ENCODE peak calls at places on chromosomes 16 and 17, in nine cellular contexts. F, O, R, W, I, P, D, A and E are unnamed samples.
A peak's percentile ranks its signal among the peaks of the same experiment; 100 is the strongest.

GRCh38 chr16:48997081-48997615 is 284.5 kb downstream of the CBLN1 start:
- DNase-seq in F (no peak), O (no peak), R (no peak), W (no peak), I (no peak), P (no peak), D (no peak), A (no peak), E (no peak)

GRCh38 chr17:8838551-8839095 is 28.9 kb downstream of the PIK3R6 start:
- DNase-seq in F (no peak), O (peak; percentile 26), R (no peak), W (no peak), I (no peak), P (no peak), D (no peak), A (peak; percentile 27), E (no peak)

GRCh38 chr16:56363781-56364565 is 61.4 kb downstream of the AMFR start:
- DNase-seq in F (no peak), O (no peak), R (no peak), W (no peak), I (no peak), P (no peak), D (no peak), A (no peak), E (no peak)

GRCh38 chr17:29855686-29856085 is 74.3 kb downstream of the SSH2 start:
- DNase-seq in F (no peak), O (no peak), R (no peak), W (no peak), I (no peak), P (no peak), D (no peak), A (no peak), E (no peak)

GRCh38 chr16:19601083-19601976 is 45.8 kb downstream of the VPS35L start:
- DNase-seq in F (peak; percentile 47), O (no peak), R (no peak), W (no peak), I (no peak), P (no peak), D (no peak), A (no peak), E (no peak)

GRCh38 chr17:28551421-28552186 is 820 bp downstream of the UNC119 start:
- DNase-seq in F (no peak), O (no peak), R (no peak), W (no peak), I (no peak), P (no peak), D (no peak), A (no peak), E (no peak)

GRCh38 chr17:31657876-31658275 is 201.2 kb downstream of the COPRS start:
- DNase-seq in F (no peak), O (no peak), R (no peak), W (no peak), I (no peak), P (no peak), D (no peak), A (no peak), E (no peak)

GRCh38 chr17:4708436-4708835 is 2.0 kb upstream of the ARRB2 start:
- DNase-seq in F (peak; percentile 49), O (no peak), R (peak; percentile 49), W (no peak), I (no peak), P (no peak), D (no peak), A (no peak), E (no peak)

GRCh38 chr16:8713635-8714097 is 39.2 kb downstream of the ABAT start:
- DNase-seq in F (no peak), O (no peak), R (no peak), W (no peak), I (no peak), P (no peak), D (no peak), A (no peak), E (no peak)

GRCh38 chr16:31250782-31251384 is 8.9 kb upstream of the ITGAM start:
- DNase-seq in F (no peak), O (no peak), R (no peak), W (no peak), I (no peak), P (no peak), D (no peak), A (no peak), E (no peak)

GRCh38 chr16:86899757-86900156 is 321.4 kb downstream of the FOXL1 start:
- DNase-seq in F (peak; percentile 86), O (no peak), R (no peak), W (no peak), I (no peak), P (no peak), D (no peak), A (no peak), E (no peak)

GRCh38 chr17:73498176-73498575 is 146.1 kb downstream of the SDK2 start:
- DNase-seq in F (no peak), O (no peak), R (no peak), W (peak; percentile 77), I (no peak), P (no peak), D (no peak), A (no peak), E (no peak)

GRCh38 chr16:85569615-85570212 is 43.4 kb upstream of the GSE1 start:
- DNase-seq in F (peak; percentile 29), O (peak; percentile 77), R (peak; percentile 53), W (peak; percentile 39), I (no peak), P (no peak), D (no peak), A (no peak), E (no peak)

GRCh38 chr16:4021070-4021779 is 95.0 kb downstream of the ADCY9 start:
- DNase-seq in F (peak; percentile 69), O (peak; percentile 86), R (peak; percentile 83), W (peak; percentile 75), I (peak; percentile 92), P (no peak), D (peak; percentile 93), A (no peak), E (peak; percentile 81)

GRCh38 chr16:67244387-67245188 is 2.7 kb downstream of the FHOD1 start:
- DNase-seq in F (peak; percentile 91), O (peak; percentile 89), R (peak; percentile 82), W (peak; percentile 77), I (peak; percentile 79), P (peak; percentile 93), D (peak; percentile 60), A (peak; percentile 89), E (peak; percentile 93)

GRCh38 chr17:977163-977562 is 2.4 kb downstream of the NXN start:
- DNase-seq in F (no peak), O (no peak), R (no peak), W (no peak), I (no peak), P (no peak), D (no peak), A (no peak), E (no peak)

GRCh38 chr16:23504453-23505179 is 5.7 kb downstream of the GGA2 start:
- DNase-seq in F (peak; percentile 73), O (peak; percentile 74), R (peak; percentile 66), W (peak; percentile 51), I (no peak), P (peak; percentile 68), D (peak; percentile 36), A (peak; percentile 83), E (peak; percentile 86)

GRCh38 chr16:60553316-60553801 is 1482.9 kb downstream of the CDH8 start:
- DNase-seq in F (no peak), O (no peak), R (no peak), W (no peak), I (no peak), P (no peak), D (no peak), A (no peak), E (no peak)

GRCh38 chr16:8971416-8971815 is 7.7 kb upstream of the USP7 start:
- DNase-seq in F (no peak), O (no peak), R (no peak), W (no peak), I (no peak), P (no peak), D (no peak), A (no peak), E (no peak)

GRCh38 chr16:4253394-4254150 is 11.7 kb upstream of the SRL start:
- DNase-seq in F (peak; percentile 96), O (peak; percentile 100), R (peak; percentile 100), W (peak; percentile 99), I (peak; percentile 100), P (peak; percentile 100), D (peak; percentile 100), A (peak; percentile 100), E (peak; percentile 99)

GRCh38 chr16:73217654-73218053 is 169.7 kb upstream of the ZFHX3 start:
- DNase-seq in F (no peak), O (no peak), R (no peak), W (no peak), I (no peak), P (no peak), D (no peak), A (no peak), E (no peak)
- TF ChIP-seq CTCF in F (peak; percentile 54), O (no peak), R (no peak), W (no peak), I (no peak), P (no peak), D (no peak), A (no peak), E (peak; percentile 35)

GRCh38 chr17:6927290-6927844 is 68.5 kb upstream of the ALOX12 start:
- DNase-seq in F (peak; percentile 49), O (no peak), R (no peak), W (no peak), I (no peak), P (no peak), D (no peak), A (no peak), E (no peak)
- H3K4me3 ChIP-seq in F (no peak overlapping the region), O (no peak overlapping the region), R (no peak overlapping the region), W (no peak overlapping the region), I (no peak overlapping the region), P (no peak overlapping the region), D (no peak overlapping the region), A (no peak overlapping the region), E (no peak overlapping the region)

DNA sequence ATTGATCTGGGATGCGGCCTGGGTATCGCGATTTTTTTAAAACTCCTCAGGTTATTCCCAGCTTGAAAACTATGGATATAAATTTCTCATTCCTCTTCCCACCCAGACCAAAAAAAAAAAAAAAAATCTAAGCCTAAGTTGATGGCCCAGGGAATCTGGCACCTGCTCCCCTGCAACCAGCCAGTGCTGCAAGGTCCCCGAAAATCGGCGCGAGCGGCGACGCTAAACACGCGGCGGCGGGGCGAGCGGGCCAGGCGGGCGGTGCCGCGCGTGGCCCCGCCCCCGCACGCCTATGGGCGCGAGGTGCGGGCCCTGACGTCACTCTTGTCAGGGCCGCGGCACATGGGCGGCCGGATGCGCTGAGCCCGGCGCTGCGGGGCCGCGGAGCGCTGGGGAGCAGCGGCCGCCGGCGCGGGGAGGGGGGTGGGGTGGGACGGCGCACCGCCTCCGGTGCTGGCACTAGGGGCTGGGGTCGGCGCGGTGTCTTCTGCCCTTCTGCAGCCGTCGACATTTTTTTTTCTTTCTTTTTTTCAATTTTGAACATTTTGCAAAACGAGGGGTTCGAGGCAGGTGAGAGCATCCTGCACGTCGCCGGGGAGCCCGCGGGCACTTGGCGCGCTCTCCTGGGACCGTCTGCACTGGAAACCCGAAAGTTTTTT is at the start of gene HLF:
- DNase-seq in F (peak; percentile 70), O (peak; percentile 88), R (peak; percentile 67), W (peak; percentile 80), I (peak; percentile 90), P (peak; percentile 81), D (peak; percentile 86), A (peak; percentile 86), E (no peak)
- H3K27me3 ChIP-seq in F (peaks cover 23% of the 10 kb centered on the region), O (no peaks in the 10 kb centered on the region), R (no peaks in the 10 kb centered on the region), W (no peaks in the 10 kb centered on the region), I (no peaks in the 10 kb centered on the region), P (no peaks in the 10 kb centered on the region), D (no peaks in the 10 kb centered on the region), A (no peaks in the 10 kb centered on the region), E (peaks cover 60% of the 10 kb centered on the region)

GRCh38 chr16:24754543-24754942 is 25.1 kb downstream of the TNRC6A start:
- DNase-seq in F (no peak), O (no peak), R (no peak), W (no peak), I (no peak), P (no peak), D (no peak), A (no peak), E (no peak)
- TF ChIP-seq CTCF in F (no peak), O (no peak), R (no peak), W (no peak), I (no peak), P (no peak), D (no peak), A (no peak), E (no peak)